ENCODE peak calls at places on chromosomes 13 and 19, in four cellular contexts. C is HepG2, T is GM12878, K is K562. Y is an unnamed sample.

GRCh38 chr19:15919243-15919642 is 15.1 kb downstream of the CYP4F11 start:
- DNase-seq in C (no peak), T (no peak), K (no peak), Y (no peak)

GRCh38 chr19:15937771-15938170 is 3.4 kb upstream of the CYP4F11 start:
- DNase-seq in C (no peak), T (no peak), K (no peak), Y (no peak)

GRCh38 chr19:41706741-41707501 is 1.5 kb upstream of the CEACAM5 start:
- DNase-seq in C (peak), T (peak), K (peak), Y (peak)

GRCh38 chr13:105406551-105406950 is 1128.9 kb downstream of the EFNB2 start:
- DNase-seq in C (no peak), T (no peak), K (no peak), Y (no peak)

GRCh38 chr19:8021374-8021773 is 15.9 kb upstream of the ELAVL1 start:
- DNase-seq in C (no peak), T (no peak), K (peak), Y (no peak)

GRCh38 chr13:39023761-39024160 is 14.1 kb downstream of the PROSER1 start:
- DNase-seq in C (no peak), T (no peak), K (no peak), Y (no peak)

GRCh38 chr19:1725100-1726064 is 27.9 kb upstream of the ONECUT3 start:
- DNase-seq in C (peak), T (no peak), K (peak), Y (peak)

GRCh38 chr19:41366089-41366488 is 2.1 kb upstream of the B9D2 start:
- DNase-seq in C (no peak), T (no peak), K (peak), Y (no peak)

GRCh38 chr13:110444226-110444653 is 117.3 kb downstream of the RAB20 start:
- DNase-seq in C (no peak), T (no peak), K (peak), Y (no peak)

GRCh38 chr13:46665630-46666482 is 112.9 kb downstream of the LRCH1 start:
- DNase-seq in C (peak), T (no peak), K (no peak), Y (no peak)

GRCh38 chr19:41219924-41220567 is 1.0 kb downstream of the AXL start:
- DNase-seq in C (no peak), T (no peak), K (peak), Y (no peak)

GRCh38 chr19:48248081-48248833 is 7.5 kb downstream of the CARD8 start:
- DNase-seq in C (no peak), T (no peak), K (no peak), Y (no peak)

GRCh38 chr13:110311721-110312668 is 4.9 kb downstream of the COL4A2 start:
- DNase-seq in C (no peak), T (no peak), K (no peak), Y (no peak)

GRCh38 chr19:23381114-23381513 is 14.2 kb downstream of the ZNF91 start:
- DNase-seq in C (no peak), T (no peak), K (no peak), Y (no peak)

GRCh38 chr13:36879218-36879938 is 40.7 kb downstream of the SMAD9 start:
- DNase-seq in C (no peak), T (no peak), K (no peak), Y (no peak)

GRCh38 chr13:47334173-47334572 is 437.3 kb upstream of the HTR2A start:
- DNase-seq in C (no peak), T (no peak), K (no peak), Y (no peak)

GRCh38 chr19:13437919-13438618 is 68.2 kb downstream of the CACNA1A start:
- DNase-seq in C (no peak), T (no peak), K (no peak), Y (no peak)

GRCh38 chr19:44653977-44654784 is 10.5 kb downstream of the PVR start:
- DNase-seq in C (peak), T (peak), K (peak), Y (peak)

GRCh38 chr19:4448147-4448985 is 9.2 kb downstream of the UBXN6 start:
- DNase-seq in C (no peak), T (no peak), K (no peak), Y (no peak)

GRCh38 chr13:31880849-31881494 is 141.6 kb downstream of the RXFP2 start:
- DNase-seq in C (no peak), T (no peak), K (no peak), Y (no peak)

GRCh38 chr19:12956446-12957388 is at the start of gene GADD45GIP1:
- DNase-seq in C (peak), T (peak), K (peak), Y (peak)

GRCh38 chr19:16315825-16316505 is 8.7 kb upstream of the KLF2 start:
- DNase-seq in C (no peak), T (no peak), K (peak), Y (no peak)

GRCh38 chr19:2517881-2518601 is 42.1 kb downstream of the GADD45B start:
- DNase-seq in C (no peak), T (no peak), K (no peak), Y (no peak)

GRCh38 chr19:18940791-18941627 is at the start of gene HOMER3:
- DNase-seq in C (no peak), T (no peak), K (peak), Y (peak)

GRCh38 chr19:47598407-47599349 is 10.3 kb upstream of the BICRA start:
- DNase-seq in C (peak), T (no peak), K (no peak), Y (peak)

GRCh38 chr19:17035842-17036424 is 9.3 kb upstream of the CPAMD8 start:
- DNase-seq in C (no peak), T (no peak), K (peak), Y (no peak)

GRCh38 chr13:103188688-103189326 is 122.6 kb upstream of the SLC10A2 start:
- DNase-seq in C (no peak), T (no peak), K (no peak), Y (no peak)

GRCh38 chr19:33434886-33435705 is 61.6 kb downstream of the CEBPG start:
- DNase-seq in C (no peak), T (no peak), K (no peak), Y (no peak)

GRCh38 chr19:3366104-3366760 is at the start of gene NFIC:
- DNase-seq in C (no peak), T (no peak), K (peak), Y (peak)

GRCh38 chr19:18287836-18288772 is 6.7 kb upstream of the JUND start:
- DNase-seq in C (no peak), T (no peak), K (no peak), Y (no peak)

GRCh38 chr19:12364391-12365093 is 941 bp downstream of the ZNF442 start:
- DNase-seq in C (no peak), T (no peak), K (peak), Y (peak)

GRCh38 chr13:33289966-33290365 is 4.4 kb upstream of the STARD13 start:
- DNase-seq in C (no peak), T (no peak), K (no peak), Y (no peak)

GRCh38 chr13:73842621-73843020 is 291.6 kb downstream of the KLF12 start:
- DNase-seq in C (no peak), T (no peak), K (no peak), Y (no peak)

DNA sequence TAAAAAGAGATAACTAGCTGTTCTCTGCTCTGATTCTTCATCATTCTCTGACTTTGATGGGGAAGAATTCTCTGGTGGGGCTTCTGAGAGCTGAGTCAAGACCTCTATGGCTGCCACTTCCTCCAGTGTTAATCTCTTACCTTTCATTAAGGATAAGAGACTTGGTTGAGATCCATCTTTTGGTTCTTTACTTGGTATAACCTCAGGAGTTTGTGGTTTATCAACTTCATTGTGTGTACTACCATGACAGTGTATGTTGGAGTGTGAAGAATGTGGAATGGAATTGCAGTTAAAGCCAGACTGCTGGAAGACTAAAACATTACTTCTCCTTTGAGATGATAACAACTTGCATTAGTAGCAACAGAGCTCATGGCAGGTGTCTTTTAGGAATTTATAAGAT is 222.0 kb downstream of the SLITRK5 start:
- DNase-seq in C (no peak), T (no peak), K (no peak), Y (no peak)
- TF ChIP-seq SP1 in C (no peak), T (no peak), K (no peak), Y (no peak)

GRCh38 chr19:54473071-54473941 is at the start of gene CDC42EP5:
- DNase-seq in C (no peak), T (no peak), K (peak), Y (no peak)
- TF ChIP-seq FOXK2 in C (no peak), T (no peak), K (no peak), Y (no peak)

GRCh38 chr13:42218576-42218975 is 53.4 kb upstream of the AKAP11 start:
- DNase-seq in C (no peak), T (no peak), K (no peak), Y (no peak)

GRCh38 chr13:42211704-42212103 is 60.2 kb upstream of the AKAP11 start:
- DNase-seq in C (no peak), T (no peak), K (no peak), Y (no peak)

GRCh38 chr13:42216422-42216735 is 55.6 kb upstream of the AKAP11 start:
- DNase-seq in C (no peak), T (no peak), K (no peak), Y (no peak)

GRCh38 chr13:42215578-42216421 is 56.2 kb upstream of the AKAP11 start:
- DNase-seq in C (peak), T (peak), K (peak), Y (peak)

DNA sequence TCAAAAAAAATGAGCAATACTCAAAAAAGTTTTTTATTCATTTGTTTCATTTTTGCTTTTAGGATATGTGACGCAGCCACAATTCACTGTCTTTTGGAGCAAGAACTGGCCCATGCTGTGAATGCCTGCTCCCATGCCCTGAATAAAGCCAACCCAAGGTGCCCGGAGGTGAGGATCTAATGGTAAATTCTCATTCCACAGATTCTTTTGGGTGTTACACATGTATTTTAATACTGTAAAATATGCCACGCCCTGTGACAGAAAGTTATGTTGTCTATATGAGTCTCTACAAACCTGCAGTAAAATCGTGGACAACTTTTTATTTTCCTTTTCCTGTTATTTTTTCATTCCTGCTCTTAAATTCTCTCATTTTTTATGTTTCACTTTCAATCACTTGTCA is 57.5 kb upstream of the AKAP11 start:
- DNase-seq in C (no peak), T (no peak), K (no peak), Y (no peak)
- TF ChIP-seq SP1 in C (no peak), T (no peak), K (no peak), Y (no peak)

GRCh38 chr19:10049626-10050025 is 36.3 kb downstream of the RDH8 start:
- DNase-seq in C (no peak), T (no peak), K (no peak), Y (no peak)
- TF ChIP-seq FOXK2 in C (no peak), T (no peak), K (no peak), Y (no peak)

DNA sequence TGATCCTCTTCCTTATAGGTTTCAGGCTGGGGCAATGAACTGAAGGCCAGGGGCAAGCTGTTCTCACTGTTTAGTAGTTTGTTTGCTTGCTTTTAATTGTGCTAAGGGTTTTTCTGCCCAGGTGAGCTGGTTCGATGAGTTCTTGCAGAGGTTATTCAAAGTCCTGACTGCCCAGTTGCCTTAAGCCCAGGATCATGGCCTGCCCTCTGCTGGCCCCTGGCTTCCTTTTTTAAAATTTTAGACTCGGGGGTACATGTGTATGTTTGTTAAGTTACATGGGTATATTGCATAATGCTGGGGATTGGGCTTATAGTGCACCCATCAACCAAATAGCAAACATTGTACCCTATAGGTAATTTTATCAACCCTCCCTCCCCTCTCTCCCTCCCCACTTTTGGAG is 65.7 kb downstream of the ZNF536 start:
- DNase-seq in C (no peak), T (no peak), K (no peak), Y (no peak)
- TF ChIP-seq SP1 in C (no peak), T (no peak), K (no peak), Y (no peak)